ENCODE peak calls at places on chromosomes 16 and 17, in seven cellular contexts. O is H1, E is K562, S is HCT116, G is GM12878, Y is HepG2, U is SK-N-SH. M is an unnamed sample.

GRCh38 chr17:79984877-79985276 is 50.8 kb downstream of the TBC1D16 start:
- DNase-seq in G (no peak), E (no peak), Y (peak), S (no peak), U (no peak), O (no peak), M (no peak)

GRCh38 chr17:48616719-48617514 is 1.8 kb upstream of the HOXB8 start:
- DNase-seq in O (no peak), U (no peak), E (no peak), Y (no peak), S (no peak), G (no peak), M (no peak)

GRCh38 chr17:9252525-9252924 is 231.2 kb downstream of the NTN1 start:
- DNase-seq in U (no peak), Y (no peak), S (no peak), G (no peak), O (no peak), E (no peak), M (no peak)

GRCh38 chr16:8108991-8109509 is 481.3 kb downstream of the TMEM114 start:
- DNase-seq in U (no peak), E (peak), S (no peak), O (no peak), G (no peak), Y (no peak), M (no peak)

GRCh38 chr17:64008346-64008745 is 10.2 kb downstream of the PRR29 start:
- DNase-seq in O (no peak), E (no peak), Y (no peak), G (no peak), U (no peak), S (no peak), M (no peak)

GRCh38 chr16:65068151-65068740 is 53.6 kb downstream of the CDH11 start:
- DNase-seq in O (no peak), Y (no peak), G (no peak), S (no peak), U (no peak), E (no peak), M (no peak)

GRCh38 chr16:68450741-68451140 is 2.4 kb upstream of the SMPD3 start:
- DNase-seq in U (no peak), Y (no peak), G (no peak), E (no peak), S (no peak), O (no peak), M (no peak)

GRCh38 chr17:50768348-50768761 is 1.0 kb upstream of the ANKRD40CL start:
- DNase-seq in U (no peak), Y (peak), S (peak), G (no peak), O (no peak), E (peak), M (peak)

GRCh38 chr17:74149597-74150427 is 53.7 kb upstream of the RPL38 start:
- DNase-seq in Y (no peak), G (no peak), S (no peak), E (no peak), U (no peak), O (no peak), M (no peak)

GRCh38 chr17:80146121-80147034 is 550 bp downstream of the EIF4A3 start:
- DNase-seq in U (peak), G (no peak), S (no peak), E (peak), Y (no peak), O (no peak), M (no peak)

GRCh38 chr16:56369202-56369601 is 56.1 kb downstream of the AMFR start:
- DNase-seq in E (no peak), S (no peak), U (no peak), Y (no peak), G (no peak), O (no peak), M (no peak)

GRCh38 chr16:89949121-89949742 is 677 bp downstream of the DEF8 start:
- DNase-seq in G (no peak), O (no peak), U (peak), Y (no peak), E (no peak), S (no peak), M (no peak)

GRCh38 chr16:67917852-67918236 is 13.8 kb downstream of the CTRL start:
- DNase-seq in U (no peak), Y (peak), E (peak), O (no peak), G (no peak), S (peak), M (no peak)

GRCh38 chr16:72858611-72859493 is 189.1 kb downstream of the ZFHX3 start:
- DNase-seq in O (no peak), U (peak), G (no peak), Y (no peak), S (no peak), E (no peak), M (no peak)

GRCh38 chr16:53518550-53519416 is 15.8 kb upstream of the AKTIP start:
- DNase-seq in O (no peak), E (peak), S (no peak), G (peak), U (no peak), Y (no peak), M (no peak)

GRCh38 chr17:6555331-6556120 is 829 bp downstream of the PITPNM3 start:
- DNase-seq in U (peak), S (no peak), G (no peak), Y (no peak), E (no peak), O (no peak), M (no peak)

GRCh38 chr17:35087731-35088646 is 24.5 kb upstream of the RFFL start:
- DNase-seq in G (no peak), U (peak), Y (peak), O (no peak), S (no peak), E (peak), M (peak)

GRCh38 chr17:70622382-70623260 is 453.3 kb downstream of the KCNJ2 start:
- DNase-seq in U (peak), S (peak), Y (no peak), G (no peak), O (peak), E (peak), M (peak)

GRCh38 chr17:48646183-48647102 is 20.3 kb upstream of the HOXB9 start:
- DNase-seq in Y (no peak), U (peak), G (no peak), E (peak), O (no peak), S (peak), M (no peak)

GRCh38 chr16:8936421-8936820 is 27.3 kb downstream of the USP7 start:
- DNase-seq in S (peak), E (peak), G (no peak), O (peak), U (peak), Y (peak), M (no peak)

GRCh38 chr16:74257061-74257460 is 39.6 kb upstream of the PSMD7 start:
- DNase-seq in G (no peak), O (no peak), S (no peak), E (no peak), Y (no peak), U (no peak), M (no peak)

GRCh38 chr16:2709588-2709984 is 10.4 kb downstream of the PRSS27 start:
- DNase-seq in S (no peak), Y (no peak), U (no peak), E (no peak), G (no peak), O (no peak), M (no peak)
- TF ChIP-seq JUND in S (no peak), Y (no peak), U (no peak), E (no peak), G (no peak), O (no peak), M (no peak)

GRCh38 chr16:85720319-85720637 is 30.6 kb downstream of the C16orf74 start:
- DNase-seq in E (no peak), S (no peak), O (no peak), G (no peak), Y (peak), U (no peak), M (peak)
- TF ChIP-seq JUND in E (no peak), S (no peak), O (no peak), G (no peak), Y (peak), U (no peak), M (no peak)

DNA sequence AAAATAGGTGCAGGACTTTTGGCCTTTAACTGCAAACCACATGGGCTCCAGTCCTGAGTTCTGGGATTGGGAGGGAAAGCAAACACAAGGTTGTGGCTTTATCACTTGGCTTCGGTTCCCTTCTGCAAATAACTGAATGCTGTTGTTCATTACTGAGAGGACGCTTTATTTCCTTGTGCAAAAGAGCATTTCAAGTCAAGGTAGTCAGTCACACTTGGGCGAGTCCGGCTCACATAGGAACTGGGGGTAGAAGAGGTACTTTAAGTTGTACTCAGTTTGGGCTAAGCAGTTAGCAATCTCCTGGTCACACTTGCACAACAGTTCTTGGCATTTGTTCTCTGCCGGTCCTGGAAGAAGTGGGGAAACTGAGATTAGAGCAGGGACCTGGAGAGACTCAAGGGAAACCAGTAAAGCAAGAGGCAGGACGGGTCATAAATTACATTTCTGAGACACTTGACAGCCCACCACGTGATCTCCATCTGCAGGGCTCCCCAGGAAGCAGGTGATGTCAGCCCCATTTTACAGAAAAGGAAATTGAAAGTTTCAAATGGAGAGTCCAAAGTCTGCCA is 21.6 kb downstream of the PLA2G10 start:
- DNase-seq in Y (peak), G (peak), S (no peak), E (peak), U (no peak), O (no peak), M (peak)
- TF ChIP-seq JUND in Y (no peak), G (no peak), S (no peak), E (no peak), U (no peak), O (no peak), M (no peak)

GRCh38 chr17:21072623-21073278 is 29.9 kb upstream of the USP22 start:
- DNase-seq in S (no peak), G (no peak), E (no peak), Y (no peak), O (no peak), U (no peak), M (no peak)
- TF ChIP-seq JUND in S (no peak), G (no peak), E (no peak), Y (no peak), O (no peak), U (no peak), M (no peak)

DNA sequence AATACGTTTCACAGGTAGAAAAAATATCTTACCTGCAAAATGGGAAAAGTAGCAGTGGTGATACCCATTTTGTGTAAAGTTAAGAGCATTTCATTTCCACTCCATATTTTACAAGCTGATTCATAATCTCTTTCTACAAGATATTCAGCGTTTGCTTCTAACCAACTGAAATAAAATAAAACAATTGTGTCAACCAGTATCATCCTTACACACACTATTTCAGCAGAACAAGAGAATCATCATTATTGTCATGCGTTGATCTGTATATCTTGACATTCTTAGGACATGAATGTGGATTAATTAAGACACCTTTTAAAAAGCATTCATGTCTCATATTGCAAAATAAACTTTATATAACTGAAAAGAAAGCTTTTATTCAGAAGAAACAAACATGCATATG is 69.8 kb downstream of the BRIP1 start:
- DNase-seq in U (no peak), S (no peak), Y (no peak), G (no peak), E (no peak), O (no peak), M (no peak)
- TF ChIP-seq JUND in U (no peak), S (no peak), Y (no peak), G (no peak), E (no peak), O (no peak), M (no peak)

GRCh38 chr17:78537217-78537860 is 39.9 kb downstream of the DNAH17 start:
- DNase-seq in U (no peak), S (no peak), O (no peak), G (no peak), E (no peak), Y (no peak), M (no peak)
- TF ChIP-seq JUND in U (no peak), S (no peak), O (no peak), G (no peak), E (no peak), Y (no peak), M (no peak)

GRCh38 chr17:82563318-82563717 is 43.8 kb downstream of the FOXK2 start:
- DNase-seq in U (peak), S (no peak), G (no peak), Y (no peak), E (no peak), O (no peak), M (no peak)
- TF ChIP-seq JUND in U (no peak), S (no peak), G (no peak), Y (no peak), E (no peak), O (no peak), M (no peak)

DNA sequence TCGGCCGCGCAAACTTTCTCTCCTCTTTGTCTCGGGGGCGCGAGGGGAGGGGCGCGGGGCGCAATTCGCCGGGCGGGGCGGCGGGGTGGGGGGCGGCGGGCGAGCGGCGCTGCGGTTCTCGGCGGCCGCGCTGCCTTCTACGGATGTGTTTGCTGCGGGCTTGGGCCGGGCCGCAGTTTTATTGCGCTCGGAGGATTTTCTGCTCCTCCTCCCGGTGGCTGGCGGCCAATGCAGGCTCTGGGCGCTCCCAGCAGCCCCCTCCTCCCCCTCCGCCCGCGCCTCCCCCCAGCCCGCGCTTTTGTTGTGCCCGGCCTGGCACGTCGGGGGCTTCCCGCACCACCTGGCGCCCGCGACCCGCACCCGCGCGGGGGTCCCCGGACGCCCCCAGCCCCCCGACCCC is at the start of gene TIMP2:
- DNase-seq in G (no peak), O (peak), Y (peak), S (no peak), U (peak), E (peak), M (peak)
- TF ChIP-seq JUND in G (no peak), O (no peak), Y (no peak), S (no peak), U (no peak), E (no peak), M (no peak)

GRCh38 chr17:81867952-81868673 is 3.0 kb downstream of the ARHGDIA start:
- DNase-seq in Y (no peak), G (no peak), O (no peak), U (peak), E (peak), S (peak), M (peak)
- TF ChIP-seq JUND in Y (peak), G (no peak), O (no peak), U (peak), E (no peak), S (no peak), M (no peak)

GRCh38 chr17:2916362-2916928 is 120.2 kb downstream of the RAP1GAP2 start:
- DNase-seq in G (no peak), U (no peak), E (no peak), Y (no peak), O (no peak), S (no peak), M (no peak)
- TF ChIP-seq JUND in G (no peak), U (no peak), E (no peak), Y (no peak), O (no peak), S (no peak), M (no peak)